ENCODE peak calls at places on chromosomes 13 and 19, in ten cellular contexts. L, O, V, U, N, M, T, S, R and I are unnamed samples.

GRCh38 chr13:102879793-102880499 is 34.1 kb downstream of the ERCC5 start:
- DNase-seq in T (no peak), M (no peak), S (no peak), O (no peak), V (no peak), L (no peak), R (no peak), U (no peak), N (no peak), I (no peak)

GRCh38 chr13:112898786-112899617 is 70.0 kb upstream of the MCF2L start:
- DNase-seq in M (no peak), S (no peak), U (no peak), T (no peak), O (no peak), R (no peak), L (no peak), N (no peak), V (no peak), I (peak; percentile 24)

GRCh38 chr19:47111081-47111589 is 2.4 kb downstream of the ZC3H4 start:
- DNase-seq in U (no peak), N (peak; percentile 30), O (no peak), S (no peak), L (no peak), R (peak; percentile 70), T (peak; percentile 49), M (no peak), V (no peak), I (peak; percentile 86)

GRCh38 chr19:10654610-10655456 is 687 bp downstream of the ILF3 start:
- DNase-seq in M (no peak), R (peak; percentile 74), N (peak; percentile 58), O (peak; percentile 29), U (no peak), S (no peak), V (no peak), T (peak; percentile 59), L (peak; percentile 47), I (peak; percentile 85)

GRCh38 chr13:20465218-20465879 is 60.3 kb downstream of the CRYL1 start:
- DNase-seq in T (peak; percentile 68), V (peak; percentile 45), L (peak; percentile 25), O (peak; percentile 27), S (no peak), R (no peak), N (no peak), U (no peak), M (peak; percentile 38), I (no peak)

GRCh38 chr19:45114116-45114515 is 21.1 kb downstream of the PPP1R37 start:
- DNase-seq in N (no peak), R (no peak), M (no peak), V (no peak), L (no peak), T (no peak), S (no peak), O (no peak), U (no peak), I (no peak)

GRCh38 chr19:42284641-42285341 is 15.7 kb downstream of the CIC start:
- DNase-seq in T (no peak), U (no peak), S (no peak), V (no peak), O (no peak), R (peak; percentile 23), N (no peak), M (no peak), L (no peak), I (no peak)

GRCh38 chr19:2266183-2266993 is 10.2 kb upstream of the JSRP1 start:
- DNase-seq in L (peak; percentile 91), U (no peak), M (peak; percentile 68), V (peak; percentile 53), S (peak; percentile 73), T (peak; percentile 94), O (peak; percentile 82), R (peak; percentile 88), N (no peak), I (peak; percentile 72)

GRCh38 chr19:34364830-34365462 is at the start of gene GPI:
- DNase-seq in N (peak; percentile 57), S (peak; percentile 24), T (peak; percentile 75), V (peak; percentile 13), U (no peak), O (peak; percentile 40), L (peak; percentile 50), M (peak; percentile 34), R (peak; percentile 77), I (peak; percentile 67)

GRCh38 chr19:36527873-36528193 is 238 bp downstream of the ZNF260 start:
- DNase-seq in U (no peak), S (no peak), V (no peak), L (no peak), O (no peak), M (no peak), T (no peak), R (no peak), N (no peak), I (no peak)

GRCh38 chr19:27890206-27890605 is 1322.7 kb downstream of the UQCRFS1 start:
- DNase-seq in S (no peak), L (no peak), T (no peak), M (no peak), N (no peak), R (no peak), U (no peak), V (no peak), O (no peak), I (no peak)

GRCh38 chr19:27891411-27891810 is 1321.5 kb downstream of the UQCRFS1 start:
- DNase-seq in V (no peak), O (no peak), T (no peak), S (no peak), N (no peak), L (no peak), R (no peak), M (no peak), U (no peak), I (no peak)

GRCh38 chr19:27892500-27892899 is 1320.5 kb downstream of the UQCRFS1 start:
- DNase-seq in S (no peak), N (no peak), V (no peak), R (no peak), L (no peak), U (no peak), T (no peak), O (no peak), M (no peak), I (no peak)

GRCh38 chr19:27889156-27889555 is 1323.8 kb downstream of the UQCRFS1 start:
- DNase-seq in S (no peak), V (no peak), U (no peak), L (no peak), M (no peak), N (no peak), R (no peak), O (no peak), T (no peak), I (no peak)

GRCh38 chr19:27890696-27891095 is 1322.3 kb downstream of the UQCRFS1 start:
- DNase-seq in M (no peak), U (no peak), S (no peak), L (no peak), O (no peak), V (no peak), R (no peak), T (no peak), N (no peak), I (no peak)
- H3K4me3 ChIP-seq in M (no peak overlapping the region), U (no peak overlapping the region), S (no peak overlapping the region), L (no peak overlapping the region), O (no peak overlapping the region), V (no peak overlapping the region), R (no peak overlapping the region), T (no peak overlapping the region), N (no peak overlapping the region), I (no peak overlapping the region)

GRCh38 chr19:3615524-3616135 is 9.0 kb upstream of the TBXA2R start:
- DNase-seq in V (no peak), T (no peak), N (no peak), S (no peak), R (no peak), M (no peak), L (no peak), U (no peak), O (no peak), I (no peak)

GRCh38 chr19:3618811-3619630 is 7.6 kb downstream of the CACTIN start:
- DNase-seq in L (no peak), V (no peak), T (no peak), S (no peak), R (no peak), M (no peak), U (no peak), N (no peak), O (no peak), I (no peak)

GRCh38 chr19:3619631-3620012 is 7.0 kb downstream of the CACTIN start:
- DNase-seq in O (no peak), S (no peak), L (no peak), U (no peak), M (no peak), V (no peak), N (no peak), R (no peak), T (no peak), I (no peak)

GRCh38 chr19:3618144-3618810 is 8.3 kb downstream of the CACTIN start:
- DNase-seq in M (peak; percentile 63), O (peak; percentile 56), N (peak; percentile 33), L (peak; percentile 67), U (no peak), S (peak; percentile 61), T (peak; percentile 72), R (peak; percentile 85), V (no peak), I (peak; percentile 57)

GRCh38 chr19:3617463-3617862 is 9.1 kb downstream of the CACTIN start:
- DNase-seq in S (no peak), M (no peak), L (no peak), V (no peak), N (no peak), R (no peak), T (no peak), O (no peak), U (no peak), I (peak; percentile 64)
- H3K4me3 ChIP-seq in S (no peak overlapping the region), M (no peak overlapping the region), L (no peak overlapping the region), V (no peak overlapping the region), N (no peak overlapping the region), R (no peak overlapping the region), T (no peak overlapping the region), O (no peak overlapping the region), U (no peak overlapping the region), I (no peak overlapping the region)

GRCh38 chr19:17405250-17406038 is at the start of gene BST2:
- DNase-seq in M (no peak), V (no peak), U (no peak), O (peak; percentile 59), S (peak; percentile 27), L (peak; percentile 79), T (peak; percentile 57), R (peak; percentile 95), N (peak; percentile 42), I (peak; percentile 94)
- H3K4me3 ChIP-seq in M (no peak within 1 kb of the TSS), V (no peak within 1 kb of the TSS), U (no peak within 1 kb of the TSS), O (no peak within 1 kb of the TSS), S (peak within 1 kb of the TSS; percentile 45), L (peak within 1 kb of the TSS; percentile 27), T (no peak within 1 kb of the TSS), R (peak within 1 kb of the TSS; percentile 85), N (peak within 1 kb of the TSS; percentile 76), I (peak within 1 kb of the TSS; percentile 74)

GRCh38 chr13:37919329-37919880 is 49.8 kb upstream of the TRPC4 start:
- DNase-seq in S (no peak), R (no peak), U (no peak), T (no peak), V (no peak), N (no peak), O (no peak), L (no peak), M (no peak), I (no peak)

GRCh38 chr13:37923236-37923635 is 53.7 kb upstream of the TRPC4 start:
- DNase-seq in S (no peak), N (no peak), M (no peak), V (no peak), T (no peak), R (no peak), U (no peak), L (peak; percentile 24), O (no peak), I (no peak)

GRCh38 chr13:37914781-37915391 is 45.3 kb upstream of the TRPC4 start:
- DNase-seq in V (peak; percentile 94), U (no peak), N (no peak), R (no peak), O (peak; percentile 39), M (peak; percentile 10), T (no peak), L (no peak), S (no peak), I (no peak)

GRCh38 chr13:37918116-37919100 is 48.8 kb upstream of the TRPC4 start:
- DNase-seq in N (no peak), U (no peak), T (no peak), S (no peak), O (no peak), L (no peak), V (peak; percentile 13), R (no peak), M (no peak), I (no peak)
- H3K4me3 ChIP-seq in N (no peak overlapping the region), U (no peak overlapping the region), T (no peak overlapping the region), S (no peak overlapping the region), O (peak overlapping the region; percentile 25), L (no peak overlapping the region), V (no peak overlapping the region), R (no peak overlapping the region), M (no peak overlapping the region), I (no peak overlapping the region)